ENCODE peak calls at places on chromosomes 5 and 9, in six cellular contexts. V is fibroblast of mammary gland, D is A549, M is brain microvascular endothelial cell, K is adrenal gland, T is left lung. L is an unnamed sample.

GRCh38 chr9:25677301-25678146 is 720 bp downstream of the TUSC1 start:
- DNase-seq in V (peak), D (peak), M (peak), K (peak), T (peak), L (peak)

GRCh38 chr5:77369566-77369965 is 122.5 kb downstream of the WDR41 start:
- DNase-seq in V (no peak), D (no peak), M (no peak), K (no peak), T (no peak), L (peak)

GRCh38 chr5:81638471-81638870 is 112.4 kb downstream of the SSBP2 start:
- DNase-seq in V (no peak), D (no peak), M (no peak), K (no peak), T (no peak), L (no peak)

GRCh38 chr9:134589748-134590147 is 51.9 kb upstream of the COL5A1 start:
- DNase-seq in V (no peak), D (no peak), M (no peak), K (no peak), T (no peak), L (no peak)

GRCh38 chr5:69048233-69048632 is 45.6 kb upstream of the SLC30A5 start:
- DNase-seq in V (peak), D (peak), M (no peak), K (no peak), T (no peak), L (peak)

GRCh38 chr5:150419630-150420270 is 7.0 kb upstream of the CD74 start:
- DNase-seq in V (no peak), D (no peak), M (no peak), K (no peak), T (no peak), L (no peak)

GRCh38 chr9:20358201-20358600 is 264.1 kb downstream of the MLLT3 start:
- DNase-seq in V (peak), D (peak), M (peak), K (peak), T (no peak), L (peak)

GRCh38 chr5:173669483-173669882 is 53.0 kb upstream of the BOD1 start:
- DNase-seq in V (no peak), D (no peak), M (no peak), K (no peak), T (no peak), L (no peak)

GRCh38 chr5:172574845-172575170 is 66.3 kb upstream of the NEURL1B start:
- DNase-seq in V (no peak), D (no peak), M (no peak), K (no peak), T (no peak), L (no peak)

GRCh38 chr9:134623408-134624066 is 18.1 kb upstream of the COL5A1 start:
- DNase-seq in V (peak), D (no peak), M (no peak), K (peak), T (peak), L (no peak)

GRCh38 chr9:127966416-127967150 is 14.2 kb downstream of the EEIG1 start:
- DNase-seq in V (no peak), D (no peak), M (no peak), K (no peak), T (no peak), L (no peak)

GRCh38 chr9:138053321-138053868 is 175.8 kb downstream of the CACNA1B start:
- DNase-seq in V (no peak), D (peak), M (no peak), K (no peak), T (no peak), L (no peak)

GRCh38 chr9:27497883-27498553 is 26.1 kb upstream of the IFNK start:
- DNase-seq in V (no peak), D (no peak), M (no peak), K (no peak), T (no peak), L (no peak)

GRCh38 chr5:21806943-21807342 is 1046.2 kb downstream of the CDH12 start:
- DNase-seq in V (peak), D (no peak), M (peak), K (peak), T (no peak), L (no peak)

GRCh38 chr9:16344343-16344742 is 526.1 kb downstream of the BNC2 start:
- DNase-seq in V (peak), D (peak), M (peak), K (no peak), T (no peak), L (peak)

GRCh38 chr5:157568717-157569116 is 6.9 kb downstream of the ADAM19 start:
- DNase-seq in V (no peak), D (no peak), M (no peak), K (no peak), T (no peak), L (no peak)

GRCh38 chr9:8648271-8648670 is 848.7 kb upstream of the DMAC1 start:
- DNase-seq in V (peak), D (no peak), M (no peak), K (no peak), T (no peak), L (peak)

GRCh38 chr9:68973619-68974018 is 40.3 kb downstream of the PRKACG start:
- DNase-seq in V (no peak), D (no peak), M (no peak), K (no peak), T (no peak), L (no peak)

GRCh38 chr5:55711531-55712022 is 547 bp downstream of the SLC38A9 start:
- DNase-seq in V (no peak), D (no peak), M (no peak), K (no peak), T (no peak), L (no peak)

GRCh38 chr5:10760976-10761841 is at the start of gene DAP:
- DNase-seq in V (peak), D (peak), M (peak), K (peak), T (peak), L (peak)

GRCh38 chr9:88197016-88197415 is 58.7 kb upstream of the SPATA31C2 start:
- DNase-seq in V (peak), D (no peak), M (peak), K (peak), T (no peak), L (peak)

GRCh38 chr5:94159144-94159543 is 417.7 kb upstream of the POU5F2 start:
- DNase-seq in V (no peak), D (no peak), M (no peak), K (no peak), T (no peak), L (no peak)

GRCh38 chr9:36036780-36037579 is at the start of gene RECK:
- DNase-seq in V (peak), D (peak), M (peak), K (peak), T (peak), L (peak)

GRCh38 chr5:5544094-5544663 is 121.7 kb downstream of the ICE1 start:
- DNase-seq in V (no peak), D (no peak), M (no peak), K (no peak), T (no peak), L (no peak)

GRCh38 chr9:105676351-105676923 is 14.2 kb downstream of the TAL2 start:
- DNase-seq in V (no peak), D (no peak), M (no peak), K (no peak), T (no peak), L (no peak)

GRCh38 chr5:103908327-103909099 is 345.9 kb upstream of the NUDT12 start:
- DNase-seq in V (no peak), D (no peak), M (no peak), K (no peak), T (no peak), L (no peak)

GRCh38 chr5:59637878-59638580 is 255.5 kb downstream of the PDE4D start:
- DNase-seq in V (no peak), D (no peak), M (no peak), K (no peak), T (no peak), L (no peak)

GRCh38 chr5:107951322-107951721 is 280.6 kb upstream of the EFNA5 start:
- DNase-seq in V (no peak), D (no peak), M (no peak), K (no peak), T (no peak), L (no peak)

GRCh38 chr5:176619203-176619568 is 9.2 kb upstream of the GPRIN1 start:
- DNase-seq in V (peak), D (peak), M (peak), K (peak), T (peak), L (peak)
- TF ChIP-seq CTCF in V (peak), D (peak), M (peak), K (peak), T (no peak), L (peak)

DNA sequence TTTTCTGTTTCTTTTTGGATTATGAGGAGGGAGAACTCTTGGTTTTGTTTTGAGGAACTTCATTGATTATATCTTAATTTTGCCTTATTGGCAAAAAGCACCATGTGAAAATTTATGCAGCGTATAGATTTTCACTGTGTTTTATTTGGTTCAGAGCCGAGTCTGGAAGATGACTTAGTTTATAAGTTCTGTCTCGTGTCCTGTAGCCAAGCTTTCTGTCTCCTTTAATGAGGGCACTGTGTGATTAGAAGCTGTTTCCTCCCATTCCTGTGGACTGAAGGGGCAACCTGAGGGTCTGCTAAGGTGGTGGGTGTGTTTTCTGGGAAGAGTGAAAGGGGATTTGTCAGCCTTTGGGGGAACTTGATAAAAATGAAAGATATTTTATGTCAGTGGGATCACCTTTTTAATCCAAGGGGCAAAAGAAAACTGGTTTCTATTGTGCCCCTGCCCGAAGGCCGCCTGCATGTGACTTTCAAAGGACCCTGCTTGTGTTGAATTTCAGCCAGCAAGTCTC is 262.1 kb downstream of the FANCC start:
- DNase-seq in V (no peak), D (no peak), M (no peak), K (no peak), T (no peak), L (no peak)
- H3K4me3 ChIP-seq in V (no peak), D (peak), M (no peak), K (peak), T (no peak), L (no peak)

GRCh38 chr9:126394802-126395201 is 68.2 kb downstream of the MVB12B start:
- DNase-seq in V (no peak), D (no peak), M (no peak), K (no peak), T (no peak), L (no peak)

GRCh38 chr9:126398403-126399058 is 71.9 kb downstream of the MVB12B start:
- DNase-seq in V (peak), D (peak), M (peak), K (peak), T (peak), L (peak)

GRCh38 chr9:126395439-126396212 is 69.0 kb downstream of the MVB12B start:
- DNase-seq in V (peak), D (no peak), M (peak), K (peak), T (no peak), L (peak)

GRCh38 chr9:126399251-126399650 is 72.6 kb downstream of the MVB12B start:
- DNase-seq in V (peak), D (no peak), M (peak), K (no peak), T (no peak), L (peak)

GRCh38 chr9:126397056-126397455 is 70.4 kb downstream of the MVB12B start:
- DNase-seq in V (no peak), D (no peak), M (no peak), K (no peak), T (no peak), L (no peak)
- TF ChIP-seq CTCF in V (no peak), D (peak), M (peak), K (no peak), T (no peak), L (no peak)

GRCh38 chr5:67094476-67095300 is 101.9 kb downstream of the CD180 start:
- DNase-seq in V (peak), D (no peak), M (peak), K (no peak), T (peak), L (peak)
- H3K4me3 ChIP-seq in V (no peak), D (no peak), M (no peak), K (no peak), T (no peak), L (no peak)

DNA sequence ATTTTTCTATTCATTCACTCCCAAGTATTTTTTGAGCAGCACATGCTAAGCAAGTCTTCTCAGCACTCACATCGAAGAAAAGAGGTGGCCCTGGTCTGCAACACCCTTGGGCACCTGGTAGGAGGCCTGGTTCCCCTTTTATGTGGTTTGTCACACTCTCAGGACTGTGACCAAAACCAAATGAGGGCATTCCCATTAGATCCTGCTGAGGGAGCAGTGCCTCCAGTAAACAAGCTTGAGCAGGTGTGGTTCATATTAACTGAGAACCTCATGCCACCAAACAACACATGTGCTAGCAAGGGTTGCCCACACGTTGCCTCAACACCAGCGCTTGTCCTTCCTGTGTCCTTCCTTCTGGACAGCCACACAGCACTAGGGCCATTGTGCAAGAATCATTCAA is 26.9 kb upstream of the SYK start:
- DNase-seq in V (no peak), D (no peak), M (no peak), K (no peak), T (no peak), L (no peak)
- TF ChIP-seq CTCF in V (no peak), D (no peak), M (no peak), K (no peak), T (no peak), L (no peak)

GRCh38 chr9:38417003-38417965 is 7.0 kb downstream of the IGFBPL1 start:
- DNase-seq in V (peak), D (peak), M (no peak), K (no peak), T (no peak), L (no peak)
- H3K4me3 ChIP-seq in V (no peak), D (no peak), M (no peak), K (no peak), T (no peak), L (no peak)

DNA sequence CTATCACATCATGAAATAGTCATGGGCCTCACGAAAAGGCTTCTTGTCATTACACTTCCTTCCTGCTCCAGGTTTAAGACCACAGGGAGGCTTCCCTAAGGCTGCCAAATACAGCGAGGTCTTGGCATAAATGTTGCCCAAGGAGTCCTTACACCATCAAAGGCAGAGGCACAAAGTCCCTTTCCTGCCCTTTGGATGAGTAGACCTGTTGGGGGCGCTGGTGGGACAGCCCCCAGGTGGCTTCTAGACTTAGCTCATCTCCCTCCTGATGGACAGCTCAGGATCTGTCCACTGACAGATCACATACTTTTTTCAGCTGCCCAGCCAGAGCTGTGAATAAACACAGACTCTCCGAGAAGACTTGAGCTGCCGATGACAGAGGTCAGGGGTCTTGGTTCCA is 15.5 kb upstream of the MEGF9 start:
- DNase-seq in V (no peak), D (peak), M (no peak), K (no peak), T (no peak), L (no peak)
- TF ChIP-seq CTCF in V (peak), D (no peak), M (peak), K (no peak), T (no peak), L (peak)

GRCh38 chr5:143037708-143038107 is 267.5 kb downstream of the ARHGAP26 start:
- DNase-seq in V (no peak), D (no peak), M (no peak), K (no peak), T (no peak), L (no peak)
- H3K4me3 ChIP-seq in V (no peak), D (no peak), M (no peak), K (no peak), T (no peak), L (no peak)

GRCh38 chr9:86675805-86676204 is 271.5 kb downstream of the GAS1 start:
- DNase-seq in V (no peak), D (no peak), M (no peak), K (no peak), T (no peak), L (no peak)

GRCh38 chr9:86676426-86676825 is 270.9 kb downstream of the GAS1 start:
- DNase-seq in V (no peak), D (no peak), M (no peak), K (no peak), T (no peak), L (no peak)

GRCh38 chr9:86682240-86682639 is 265.1 kb downstream of the GAS1 start:
- DNase-seq in V (no peak), D (no peak), M (no peak), K (no peak), T (no peak), L (no peak)

GRCh38 chr9:86684148-86684547 is 263.2 kb downstream of the GAS1 start:
- DNase-seq in V (no peak), D (no peak), M (no peak), K (no peak), T (no peak), L (no peak)

DNA sequence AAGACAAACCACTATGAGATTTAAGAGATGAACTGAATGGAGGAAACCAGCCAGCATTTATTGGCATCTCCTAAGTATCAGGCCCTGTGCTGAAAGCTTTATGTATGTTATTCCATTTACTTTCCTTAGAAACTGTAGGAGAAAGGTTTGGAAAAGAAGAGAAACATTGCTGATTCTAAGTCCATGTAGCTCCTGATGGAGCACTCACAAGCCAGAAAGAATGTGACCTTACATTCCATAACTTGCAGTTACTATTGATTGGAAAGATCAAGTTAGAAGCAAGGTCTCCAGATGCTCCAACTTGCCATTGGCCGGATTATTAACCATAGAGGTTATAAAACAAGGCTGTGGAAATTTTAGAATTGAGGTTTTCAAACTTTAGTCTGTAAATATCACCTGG is 267.3 kb downstream of the GAS1 start:
- DNase-seq in V (no peak), D (no peak), M (no peak), K (no peak), T (no peak), L (no peak)
- TF ChIP-seq CTCF in V (no peak), D (no peak), M (no peak), K (no peak), T (no peak), L (no peak)

DNA sequence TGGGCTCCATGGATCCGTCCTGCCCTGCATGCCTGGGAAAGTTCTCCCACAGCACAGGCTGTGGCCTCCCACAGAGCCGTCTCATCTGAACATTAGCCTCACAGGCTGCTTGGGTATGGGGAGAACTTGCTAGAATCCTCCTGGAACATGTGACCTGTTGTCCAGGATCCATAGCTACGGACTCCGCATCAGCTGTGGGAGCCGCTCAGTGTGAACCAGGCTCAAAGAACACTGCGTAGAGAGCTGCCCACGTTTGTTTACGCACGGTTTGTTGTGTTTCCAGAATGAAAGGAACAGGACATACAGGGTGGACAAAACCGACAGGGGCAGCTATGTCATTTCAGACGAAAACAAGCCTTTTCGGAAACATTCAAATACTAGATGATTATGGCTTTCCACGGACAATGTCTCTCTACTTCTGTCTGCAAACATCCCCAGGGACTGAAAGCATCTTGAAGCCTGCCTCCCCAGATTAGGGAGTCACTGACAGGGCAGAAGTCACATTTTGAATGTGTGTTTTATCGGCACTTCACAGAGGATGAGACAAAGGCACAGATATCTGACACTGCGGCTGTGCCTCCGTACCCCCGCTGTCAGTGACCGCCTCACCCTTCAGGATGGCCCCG is 390.3 kb downstream of the GADD45G start:
- DNase-seq in V (no peak), D (no peak), M (peak), K (no peak), T (no peak), L (peak)
- H3K4me3 ChIP-seq in V (no peak), D (no peak), M (no peak), K (no peak), T (no peak), L (no peak)